ENCODE peak calls at places on chromosomes 1 and 21, in five cellular contexts. One of them, this sample, is unnamed.

GRCh38 chr21:40151611-40152010 is 284.4 kb downstream of the PCP4 start:
- DNase-seq in K562: no peak
- DNase-seq in GM12878: no peak
- DNase-seq in H1: no peak
- DNase-seq in HepG2: no peak
- DNase-seq in this sample: no peak

GRCh38 chr1:59671066-59671952 is 143.4 kb upstream of the HOOK1 start:
- DNase-seq in HepG2: no peak
- DNase-seq in K562: no peak
- DNase-seq in H1: no peak
- DNase-seq in GM12878: no peak
- DNase-seq in this sample: peak; percentile 11

GRCh38 chr1:21952806-21953514 is 15.8 kb upstream of the HSPG2 start:
- DNase-seq in GM12878: no peak
- DNase-seq in HepG2: no peak
- DNase-seq in K562: no peak
- DNase-seq in H1: no peak
- DNase-seq in this sample: peak; percentile 26

GRCh38 chr21:28615276-28615675 is 377.4 kb downstream of the LTN1 start:
- DNase-seq in H1: no peak
- DNase-seq in GM12878: no peak
- DNase-seq in K562: no peak
- DNase-seq in HepG2: no peak
- DNase-seq in this sample: no peak

GRCh38 chr21:28025111-28025510 is 967.6 kb downstream of the LTN1 start:
- DNase-seq in GM12878: no peak
- DNase-seq in HepG2: no peak
- DNase-seq in H1: no peak
- DNase-seq in K562: no peak
- DNase-seq in this sample: no peak

GRCh38 chr1:25724201-25724600 is 75.8 kb upstream of the SELENON start:
- DNase-seq in H1: no peak
- DNase-seq in GM12878: no peak
- DNase-seq in K562: no peak
- DNase-seq in HepG2: no peak
- DNase-seq in this sample: no peak

GRCh38 chr1:180863158-180863775 is 49.4 kb upstream of the KIAA1614 start:
- DNase-seq in GM12878: no peak
- DNase-seq in HepG2: peak; percentile 31
- DNase-seq in H1: no peak
- DNase-seq in K562: peak; percentile 38
- DNase-seq in this sample: peak; percentile 65

GRCh38 chr21:38645282-38645681 is 147.0 kb upstream of the ERG start:
- DNase-seq in K562: no peak
- DNase-seq in HepG2: no peak
- DNase-seq in H1: no peak
- DNase-seq in GM12878: no peak
- DNase-seq in this sample: no peak

GRCh38 chr1:197485790-197486189 is 217.7 kb downstream of the CRB1 start:
- DNase-seq in GM12878: no peak
- DNase-seq in H1: no peak
- DNase-seq in K562: no peak
- DNase-seq in HepG2: no peak
- DNase-seq in this sample: no peak

GRCh38 chr21:39374046-39374445 is 25.2 kb upstream of the HMGN1 start:
- DNase-seq in K562: no peak
- DNase-seq in H1: no peak
- DNase-seq in HepG2: no peak
- DNase-seq in GM12878: no peak
- DNase-seq in this sample: no peak

DNA sequence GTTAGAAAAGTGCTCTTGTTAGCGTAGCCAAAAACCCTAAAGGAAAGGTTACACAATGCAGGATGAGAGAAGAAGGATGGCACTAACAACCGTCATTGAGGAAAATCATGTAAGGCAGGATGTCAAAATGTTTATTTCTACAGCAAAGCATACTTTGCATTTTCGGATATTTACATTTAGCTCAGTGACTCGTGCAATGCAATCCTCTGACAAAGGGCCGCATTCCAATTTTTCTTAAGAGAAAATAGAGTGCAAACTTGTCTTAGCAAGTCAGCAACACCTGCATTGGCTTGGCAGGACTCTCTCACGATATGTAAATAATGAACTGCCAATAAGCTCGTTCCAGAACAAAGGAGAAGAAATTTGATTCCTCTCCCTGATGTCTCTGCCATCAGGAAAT is 33.3 kb downstream of the TIAM1 start:
- DNase-seq in GM12878: no peak
- DNase-seq in H1: no peak
- DNase-seq in HepG2: no peak
- DNase-seq in K562: no peak
- DNase-seq in this sample: peak; percentile 71
- H3K79me2 ChIP-seq in GM12878: no peaks in the 10 kb centered on the region
- H3K79me2 ChIP-seq in H1: no peaks in the 10 kb centered on the region
- H3K79me2 ChIP-seq in HepG2: no peaks in the 10 kb centered on the region
- H3K79me2 ChIP-seq in K562: no peaks in the 10 kb centered on the region
- H3K79me2 ChIP-seq in this sample: no peaks in the 10 kb centered on the region

DNA sequence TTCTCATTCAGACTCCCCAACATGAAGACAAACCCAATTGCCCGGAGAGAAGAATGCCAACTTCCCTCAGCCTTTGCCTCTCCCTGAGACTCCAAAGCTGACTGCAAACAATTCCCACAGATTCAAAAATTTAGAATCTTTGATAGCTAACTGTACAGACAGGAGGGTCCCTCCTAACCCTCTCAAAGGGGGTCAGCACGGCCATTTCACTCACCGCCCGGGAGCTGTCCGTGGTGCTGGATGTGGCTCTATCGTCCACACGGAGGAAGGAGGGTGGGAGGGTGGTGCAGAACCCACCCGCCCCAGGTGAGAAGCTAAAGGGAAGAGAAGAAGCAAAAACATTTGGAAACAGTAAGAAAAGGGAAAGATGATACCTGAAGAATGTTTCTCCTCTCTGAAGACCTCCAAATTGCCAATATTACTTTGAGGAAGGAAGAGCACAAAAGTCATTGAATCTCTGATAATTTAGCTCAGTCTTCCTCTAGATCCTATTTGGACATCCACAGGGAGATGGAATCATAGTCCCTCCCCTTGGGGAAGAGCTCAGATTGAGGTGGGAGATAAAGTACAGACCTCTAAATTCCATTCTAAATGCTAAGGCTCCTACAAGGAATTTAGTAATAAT is 45.5 kb downstream of the RHBG start:
- DNase-seq in GM12878: no peak
- DNase-seq in HepG2: no peak
- DNase-seq in H1: peak; percentile 89
- DNase-seq in K562: peak; percentile 78
- DNase-seq in this sample: peak; percentile 80
- TF ChIP-seq EZH2 in GM12878: no peak
- TF ChIP-seq EZH2 in HepG2: no peak
- TF ChIP-seq EZH2 in H1: no peak
- TF ChIP-seq EZH2 in K562: no peak
- TF ChIP-seq EZH2 in this sample: no peak

GRCh38 chr1:107762751-107763390 is 202.1 kb downstream of the VAV3 start:
- DNase-seq in HepG2: no peak
- DNase-seq in GM12878: no peak
- DNase-seq in H1: no peak
- DNase-seq in K562: no peak
- DNase-seq in this sample: peak; percentile 18
- TF ChIP-seq CREB1 in HepG2: no peak
- TF ChIP-seq CREB1 in GM12878: no peak
- TF ChIP-seq CREB1 in H1: no peak
- TF ChIP-seq CREB1 in K562: no peak
- TF ChIP-seq CREB1 in this sample: no peak

DNA sequence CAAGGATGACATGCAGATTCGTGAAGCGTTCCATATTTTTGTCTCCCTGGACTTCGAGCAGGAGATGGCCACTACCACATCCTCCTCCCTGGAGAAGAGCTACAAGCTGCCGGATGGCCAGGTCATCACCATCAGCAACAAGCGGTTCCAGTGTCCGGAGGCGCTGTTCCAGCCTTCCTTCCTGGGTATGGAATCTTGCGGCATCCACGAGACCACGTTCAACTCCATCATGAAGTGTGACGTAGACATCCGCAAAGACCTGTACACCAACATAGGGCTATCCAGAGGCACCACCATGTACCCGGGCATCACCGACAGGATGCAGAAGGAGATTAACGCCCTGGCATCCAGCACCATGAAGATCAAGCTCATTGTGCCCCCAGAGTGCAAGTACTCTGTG is 3.3 kb downstream of the TMEM222 start:
- DNase-seq in K562: no peak
- DNase-seq in GM12878: no peak
- DNase-seq in H1: no peak
- DNase-seq in HepG2: no peak
- DNase-seq in this sample: no peak
- H3K79me2 ChIP-seq in K562: peaks cover 74% of the 10 kb centered on the region
- H3K79me2 ChIP-seq in GM12878: peaks cover 52% of the 10 kb centered on the region
- H3K79me2 ChIP-seq in H1: peaks cover 61% of the 10 kb centered on the region
- H3K79me2 ChIP-seq in HepG2: peaks cover 35% of the 10 kb centered on the region
- H3K79me2 ChIP-seq in this sample: peaks cover 67% of the 10 kb centered on the region

GRCh38 chr1:32274646-32275340 is 17.1 kb upstream of the HDAC1 start:
- DNase-seq in K562: peak; percentile 14
- DNase-seq in HepG2: no peak
- DNase-seq in GM12878: no peak
- DNase-seq in H1: peak; percentile 63
- DNase-seq in this sample: peak; percentile 54
- TF ChIP-seq EZH2 in K562: no peak
- TF ChIP-seq EZH2 in HepG2: no peak
- TF ChIP-seq EZH2 in GM12878: no peak
- TF ChIP-seq EZH2 in H1: no peak
- TF ChIP-seq EZH2 in this sample: no peak

DNA sequence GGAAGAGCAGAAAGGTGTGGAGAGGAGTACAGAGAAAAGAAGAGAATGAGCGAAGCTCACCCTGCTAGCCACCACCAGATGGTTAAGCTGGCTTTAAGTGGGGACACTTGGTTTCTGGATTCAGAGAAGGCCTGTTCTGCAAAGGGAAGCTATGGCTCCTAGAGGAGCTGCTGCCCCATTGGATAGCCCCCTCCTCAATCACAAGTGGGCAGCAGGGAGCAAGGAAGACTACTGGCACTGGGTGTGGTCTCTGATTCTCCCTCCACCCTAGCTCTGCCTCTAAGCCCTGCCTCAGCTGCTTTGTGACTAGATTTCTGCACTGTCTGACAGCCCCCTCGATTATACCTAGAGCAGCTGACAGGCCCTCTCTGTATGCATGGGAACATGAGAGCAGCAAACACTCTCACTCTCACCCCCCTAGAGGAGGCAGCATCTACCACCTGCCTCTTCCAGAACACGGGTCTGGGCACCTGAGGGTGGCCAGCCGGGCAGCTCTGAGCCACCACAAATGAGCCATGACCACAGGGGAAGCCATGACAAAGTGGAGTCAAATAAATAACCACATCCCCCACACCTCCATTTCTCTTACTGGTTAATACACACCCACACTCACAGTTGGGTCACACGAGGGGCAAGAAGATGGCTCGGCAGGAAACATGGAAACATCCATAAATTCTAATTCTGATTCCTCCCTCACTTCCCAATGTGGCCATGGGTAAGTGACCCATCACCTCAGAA is 13.6 kb downstream of the PLEKHA6 start:
- DNase-seq in HepG2: no peak
- DNase-seq in H1: no peak
- DNase-seq in GM12878: no peak
- DNase-seq in K562: no peak
- DNase-seq in this sample: no peak
- TF ChIP-seq CREB1 in HepG2: no peak
- TF ChIP-seq CREB1 in H1: no peak
- TF ChIP-seq CREB1 in GM12878: no peak
- TF ChIP-seq CREB1 in K562: no peak
- TF ChIP-seq CREB1 in this sample: no peak

DNA sequence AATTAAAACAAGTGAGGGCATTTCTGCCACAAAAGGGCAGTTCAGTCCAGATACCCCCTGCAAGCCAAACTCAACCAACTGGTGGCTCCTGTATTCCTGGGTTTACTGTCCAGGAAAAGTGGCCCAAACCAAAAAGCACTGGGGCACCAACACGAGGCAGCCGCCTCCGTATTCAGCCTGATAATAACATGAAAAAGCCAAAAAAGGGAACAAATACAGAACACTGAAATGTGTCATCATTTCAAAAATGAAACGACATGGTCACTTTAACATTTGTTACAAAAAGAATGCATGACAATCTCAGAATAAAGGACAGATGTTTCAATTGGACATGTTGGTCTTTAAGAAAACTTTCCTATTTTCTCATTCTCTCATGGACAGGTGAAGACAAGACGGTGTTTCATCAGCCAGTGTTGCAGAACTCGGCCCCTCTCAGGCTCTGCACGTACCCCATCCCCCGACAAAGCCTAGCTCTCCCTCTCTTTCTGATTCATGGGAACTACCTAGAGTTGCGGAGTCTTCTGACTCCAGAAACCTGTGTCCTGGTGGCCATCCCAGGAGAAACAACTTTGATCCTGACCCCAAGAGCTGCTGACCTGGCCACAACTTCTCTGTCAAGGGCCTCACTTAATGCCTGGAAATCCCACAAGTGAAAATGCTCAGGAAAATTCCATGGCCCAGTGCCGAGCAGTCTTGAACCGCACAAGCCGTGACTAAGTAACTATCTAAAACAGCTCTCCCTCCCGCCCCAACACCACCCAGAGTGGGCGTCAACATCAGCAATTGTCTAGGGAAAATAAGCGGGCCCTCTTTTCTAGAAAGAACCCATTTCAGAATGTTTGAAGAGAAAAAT is 27.1 kb downstream of the ZBTB17 start:
- DNase-seq in H1: no peak
- DNase-seq in K562: peak; percentile 60
- DNase-seq in HepG2: no peak
- DNase-seq in GM12878: no peak
- DNase-seq in this sample: peak; percentile 52
- H3K79me2 ChIP-seq in H1: no peaks in the 10 kb centered on the region
- H3K79me2 ChIP-seq in K562: peaks cover 62% of the 10 kb centered on the region
- H3K79me2 ChIP-seq in HepG2: no peaks in the 10 kb centered on the region
- H3K79me2 ChIP-seq in GM12878: peaks cover 22% of the 10 kb centered on the region
- H3K79me2 ChIP-seq in this sample: peaks cover 10% of the 10 kb centered on the region